ENCODE peak calls at places on chromosomes 16 and 17, in eight cellular contexts. P is substantia nigra; T is heart left ventricle; E is sigmoid colon; L is Caco-2; W is skeletal muscle cell; R is activated naive CD8-positive, alpha-beta T cell treated with anti-CD3 and anti-CD28 coated beads for 36 hours; Z is renal cortical epithelial cell. V is an unnamed sample.

GRCh38 chr17:62998665-62999393 is 32.8 kb downstream of the TANC2 start:
- DNase-seq in P (no peak), T (no peak), E (no peak), L (no peak), W (no peak), R (no peak), Z (peak), V (no peak)

GRCh38 chr16:87418644-87419043 is 26.5 kb downstream of the MAP1LC3B start:
- DNase-seq in P (no peak), T (no peak), E (no peak), L (no peak), W (no peak), R (no peak), Z (no peak), V (no peak)

GRCh38 chr17:228223-228615 is 46.8 kb upstream of the DOC2B start:
- DNase-seq in P (no peak), T (no peak), E (peak), L (peak), W (no peak), R (no peak), Z (no peak), V (peak)

GRCh38 chr16:65117701-65118448 is 4.0 kb downstream of the CDH11 start:
- DNase-seq in P (peak), T (peak), E (peak), L (peak), W (peak), R (peak), Z (peak), V (peak)

GRCh38 chr17:50386451-50386994 is 10.8 kb downstream of the LRRC59 start:
- DNase-seq in P (no peak), T (no peak), E (no peak), L (no peak), W (no peak), R (no peak), Z (no peak), V (no peak)

GRCh38 chr16:76856112-76856511 is 334.9 kb upstream of the MON1B start:
- DNase-seq in P (no peak), T (no peak), E (no peak), L (no peak), W (no peak), R (no peak), Z (no peak), V (no peak)

GRCh38 chr17:81868674-81869220 is 2.4 kb downstream of the ARHGDIA start:
- DNase-seq in P (no peak), T (peak), E (peak), L (peak), W (peak), R (peak), Z (peak), V (no peak)

GRCh38 chr17:75679706-75680201 is 12.6 kb downstream of the SAP30BP start:
- DNase-seq in P (no peak), T (no peak), E (no peak), L (peak), W (no peak), R (no peak), Z (no peak), V (peak)

GRCh38 chr16:27455700-27456099 is 53.7 kb downstream of the IL21R start:
- DNase-seq in P (no peak), T (no peak), E (no peak), L (no peak), W (no peak), R (no peak), Z (no peak), V (no peak)

GRCh38 chr16:797120-797420 is 3.5 kb downstream of the GNG13 start:
- DNase-seq in P (no peak), T (no peak), E (no peak), L (peak), W (no peak), R (peak), Z (no peak), V (no peak)

GRCh38 chr17:1486802-1487695 is 5.4 kb downstream of the MYO1C start:
- DNase-seq in P (peak), T (peak), E (peak), L (peak), W (no peak), R (peak), Z (peak), V (peak)

GRCh38 chr16:55759983-55760664 is 72.8 kb downstream of the CES1 start:
- DNase-seq in P (no peak), T (no peak), E (no peak), L (peak), W (no peak), R (no peak), Z (no peak), V (no peak)

GRCh38 chr17:2700031-2700490 is 11.5 kb downstream of the CLUH start:
- DNase-seq in P (no peak), T (peak), E (peak), L (peak), W (no peak), R (no peak), Z (no peak), V (peak)

GRCh38 chr17:29251969-29252866 is 5.6 kb downstream of the CRYBA1 start:
- DNase-seq in P (no peak), T (no peak), E (no peak), L (no peak), W (peak), R (no peak), Z (peak), V (no peak)

GRCh38 chr16:21158208-21159110 is at the start of gene LDAF1:
- DNase-seq in P (peak), T (peak), E (peak), L (peak), W (peak), R (peak), Z (peak), V (peak)

GRCh38 chr16:28923652-28924398 is 1.2 kb downstream of the RABEP2 start:
- DNase-seq in P (no peak), T (no peak), E (no peak), L (no peak), W (no peak), R (no peak), Z (no peak), V (no peak)

GRCh38 chr17:17989081-17989480 is 16.4 kb downstream of the DRC3 start:
- DNase-seq in P (no peak), T (no peak), E (no peak), L (no peak), W (no peak), R (no peak), Z (no peak), V (no peak)

GRCh38 chr16:85812031-85812807 is 12.7 kb downstream of the COX4I1 start:
- DNase-seq in P (no peak), T (no peak), E (no peak), L (no peak), W (no peak), R (no peak), Z (no peak), V (no peak)

GRCh38 chr17:21020622-21021021 is 22.2 kb downstream of the USP22 start:
- DNase-seq in P (no peak), T (no peak), E (peak), L (no peak), W (no peak), R (no peak), Z (no peak), V (peak)